ENCODE peak calls at places on chromosomes 3 and 15, in nine cellular contexts. G is psoas muscle, O is HFF-Myc, D is heart left ventricle, K is AG04450, H is foreskin fibroblast, S is body of pancreas, W is thyroid gland, B is SK-N-SH. C is an unnamed sample.

GRCh38 chr3:195815169-195815771 is 3.5 kb upstream of the MUC4 start:
- DNase-seq in D (no peak), W (no peak), O (no peak), H (no peak), G (no peak), S (no peak), B (no peak), K (no peak), C (no peak)

GRCh38 chr15:68586274-68586961 is 7.6 kb downstream of the CORO2B start:
- DNase-seq in K (no peak), D (no peak), O (peak), S (peak), H (peak), W (no peak), B (no peak), G (no peak), C (no peak)

GRCh38 chr3:43153189-43154083 is 47.6 kb upstream of the POMGNT2 start:
- DNase-seq in K (peak), W (peak), G (peak), D (peak), S (peak), B (no peak), H (peak), O (no peak), C (no peak)

GRCh38 chr3:128326051-128326823 is 140.5 kb downstream of the DNAJB8 start:
- DNase-seq in D (no peak), H (no peak), G (no peak), O (no peak), W (no peak), B (peak), S (no peak), K (no peak), C (no peak)

GRCh38 chr15:59191855-59192237 is 14.8 kb upstream of the LDHAL6B start:
- DNase-seq in K (peak), S (no peak), W (no peak), D (no peak), B (no peak), G (no peak), O (peak), H (peak), C (no peak)

GRCh38 chr15:81548350-81549116 is 174.5 kb upstream of the TMC3 start:
- DNase-seq in W (no peak), B (no peak), D (no peak), O (no peak), G (no peak), S (no peak), H (no peak), K (no peak), C (no peak)

GRCh38 chr3:14725015-14725431 is 50.1 kb downstream of the C3orf20 start:
- DNase-seq in G (peak), S (peak), D (no peak), B (no peak), W (no peak), H (peak), O (peak), K (peak), C (no peak)

GRCh38 chr3:16085884-16086608 is 88.4 kb upstream of the GALNT15 start:
- DNase-seq in H (no peak), S (peak), G (peak), B (no peak), D (peak), W (peak), O (no peak), K (no peak), C (no peak)

GRCh38 chr3:26627080-26627479 is 4.5 kb downstream of the LRRC3B start:
- DNase-seq in B (no peak), K (no peak), G (no peak), S (no peak), W (no peak), H (no peak), D (no peak), O (no peak), C (no peak)

GRCh38 chr3:69364354-69364753 is 21.5 kb downstream of the FRMD4B start:
- DNase-seq in B (peak), G (no peak), S (no peak), O (no peak), D (no peak), H (peak), K (no peak), W (no peak), C (no peak)

GRCh38 chr3:183202004-183202722 is 39.6 kb upstream of the LAMP3 start:
- DNase-seq in B (no peak), O (no peak), D (no peak), W (no peak), S (no peak), G (no peak), H (no peak), K (no peak), C (no peak)

DNA sequence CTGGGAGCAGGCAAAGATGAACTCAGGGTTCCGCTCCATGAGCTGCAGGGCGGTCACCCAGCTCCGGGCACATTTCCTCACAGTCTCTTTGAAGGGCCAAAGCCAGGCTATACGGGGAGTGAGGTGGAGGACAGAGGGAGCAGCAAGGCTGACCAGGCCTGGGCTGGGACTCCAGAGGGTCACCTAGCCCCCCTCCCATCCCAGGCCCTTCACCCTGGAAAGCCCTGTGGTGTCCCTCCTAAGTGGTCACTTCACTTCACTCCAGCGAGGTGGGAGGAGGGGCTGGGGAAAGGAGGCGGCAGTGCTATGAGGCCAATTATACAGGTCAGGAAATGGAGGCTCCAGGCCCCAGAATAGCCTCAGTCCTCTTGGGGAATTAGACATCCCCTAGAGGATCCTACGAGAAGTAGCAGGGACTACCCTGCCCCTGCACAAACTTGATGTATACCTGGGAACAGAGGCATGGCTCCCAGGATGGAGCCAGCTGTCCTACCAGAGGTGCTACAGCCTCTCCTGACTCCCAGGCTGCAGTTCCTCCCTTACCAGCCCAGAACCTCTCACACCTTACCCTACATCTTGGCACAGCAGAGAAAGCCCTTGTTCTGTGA is 5.7 kb downstream of the MAN2C1 start:
- DNase-seq in H (no peak), K (no peak), O (no peak), G (no peak), B (no peak), W (no peak), D (no peak), S (no peak), C (no peak)
- TF ChIP-seq CTCF in H (no peak), K (no peak), O (no peak), G (no peak), B (no peak), W (no peak), D (no peak), S (no peak), C (peak)

DNA sequence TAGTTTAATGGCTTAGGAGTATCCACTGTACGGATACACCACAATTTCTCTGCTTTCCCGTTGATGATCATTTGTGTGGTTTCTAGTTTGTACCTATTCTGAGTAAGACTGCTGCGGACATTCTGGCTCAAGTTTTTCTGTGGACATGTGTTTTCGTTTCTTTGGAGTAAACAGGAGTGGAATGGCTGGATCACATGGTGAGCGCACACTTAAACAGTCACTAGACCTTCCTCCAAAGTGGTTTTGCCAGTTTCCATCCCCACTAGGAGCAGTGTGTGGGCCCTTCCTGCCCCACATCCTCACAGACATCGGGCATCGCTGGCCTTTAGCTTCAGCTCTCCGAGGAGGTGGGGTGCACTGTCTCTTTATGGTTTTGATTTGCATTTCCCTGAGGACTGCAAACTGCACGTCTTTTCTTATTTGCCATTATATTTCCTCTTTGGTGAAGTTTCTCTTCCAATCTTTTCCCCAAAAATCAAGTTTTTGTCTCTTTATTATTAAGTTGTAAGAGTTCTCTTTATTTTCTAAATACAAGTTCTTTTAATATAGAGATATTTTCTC is 94.1 kb downstream of the VGLL4 start:
- DNase-seq in G (no peak), K (no peak), S (no peak), B (no peak), W (peak), O (no peak), H (no peak), D (no peak), C (no peak)
- H3K4me3 ChIP-seq in G (no peak), K (no peak), S (no peak), B (no peak), W (no peak), O (no peak), H (no peak), D (no peak), C (no peak)

DNA sequence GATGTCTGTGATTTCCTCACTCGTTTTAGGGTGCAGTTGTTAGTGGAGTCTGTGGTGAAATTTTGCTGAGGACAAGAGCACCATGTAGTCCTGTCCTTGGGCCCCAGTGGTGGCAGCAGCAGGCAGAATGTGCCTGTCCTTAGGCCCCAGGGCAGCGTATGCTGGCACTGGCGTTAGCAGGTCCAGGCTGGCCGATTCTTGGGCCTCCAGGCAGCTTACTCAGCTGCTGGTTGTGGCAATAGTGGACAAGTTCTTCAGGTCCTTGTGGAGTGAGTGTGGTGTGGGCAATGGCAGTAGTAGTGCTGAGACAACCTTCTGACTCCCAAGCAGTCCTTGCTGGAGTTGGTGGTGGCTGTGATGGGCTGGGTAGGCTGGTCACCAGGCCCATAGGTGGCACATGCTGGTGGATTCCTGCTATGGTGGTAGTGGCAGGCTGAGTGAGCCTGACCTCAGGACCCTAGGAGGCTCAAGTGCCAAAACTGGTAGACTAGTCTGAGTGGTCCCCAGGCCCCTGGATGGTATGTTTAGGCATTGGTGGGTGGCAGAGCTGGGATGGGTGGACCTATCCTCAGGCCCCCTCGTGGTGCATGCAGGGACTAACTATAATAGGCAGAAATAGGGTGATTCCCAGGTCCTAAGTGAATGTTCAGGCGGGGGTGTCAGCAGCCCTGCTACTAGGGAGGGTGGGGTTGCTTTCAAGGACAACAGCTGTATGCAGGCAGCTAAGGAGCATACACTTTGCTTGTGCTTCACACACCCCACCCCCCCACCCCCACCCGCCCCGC is 56.3 kb downstream of the TNFAIP8L3 start:
- DNase-seq in G (no peak), S (no peak), W (no peak), B (peak), D (no peak), O (no peak), H (no peak), K (no peak), C (no peak)
- TF ChIP-seq CTCF in G (no peak), S (no peak), W (no peak), B (no peak), D (no peak), O (no peak), H (no peak), K (no peak), C (peak)

GRCh38 chr3:124834723-124835718 is 52.1 kb downstream of the ITGB5 start:
- DNase-seq in G (peak), O (peak), D (peak), H (peak), W (no peak), K (peak), S (peak), B (no peak), C (peak)
- H3K4me3 ChIP-seq in G (peak), O (no peak), D (no peak), H (no peak), W (no peak), K (no peak), S (no peak), B (no peak), C (peak)

DNA sequence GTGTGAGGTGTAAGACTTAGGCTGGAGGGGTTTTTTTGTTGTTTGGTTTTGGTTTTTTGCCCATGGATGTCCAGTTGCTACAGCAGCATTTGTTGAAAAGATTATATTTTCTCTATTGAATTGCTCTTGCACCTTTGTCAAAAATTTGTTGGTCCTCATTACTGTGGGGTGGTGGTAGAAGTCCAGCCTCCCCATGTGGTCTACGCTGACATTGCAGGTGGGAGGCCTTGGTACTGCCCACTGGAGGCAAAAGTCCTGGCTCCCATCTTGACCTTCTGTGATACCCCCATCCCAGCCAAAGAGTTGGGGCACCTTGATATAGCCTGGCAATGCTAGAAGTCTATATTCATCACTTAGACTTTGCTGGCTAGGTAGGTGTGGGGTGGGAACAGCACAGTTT is 5.4 kb upstream of the RAB6B start:
- DNase-seq in B (no peak), D (no peak), K (no peak), G (no peak), H (no peak), S (no peak), O (no peak), W (no peak), C (no peak)
- TF ChIP-seq CTCF in B (no peak), D (peak), K (peak), G (peak), H (no peak), S (no peak), O (peak), W (no peak), C (peak)

C was measured in GM12864.